ENCODE peak calls at places on chromosomes 16 and 17, in six cellular contexts. N, S, Q, V, K and L are unnamed samples.

GRCh38 chr17:37671813-37672544 is 28.7 kb upstream of the DDX52 start:
- DNase-seq in N (no peak), Q (no peak), K (no peak), V (no peak), S (peak), L (no peak)

GRCh38 chr17:17134952-17135340 is 71.2 kb downstream of the PLD6 start:
- DNase-seq in V (no peak), Q (no peak), K (no peak), N (no peak), S (no peak), L (peak)

GRCh38 chr17:34613064-34614019 is 34.0 kb downstream of the TMEM132E start:
- DNase-seq in S (no peak), V (no peak), Q (no peak), K (no peak), N (no peak), L (peak)

GRCh38 chr16:30478766-30479478 is 6.4 kb downstream of the ITGAL start:
- DNase-seq in N (no peak), V (no peak), K (no peak), S (no peak), Q (no peak), L (no peak)

GRCh38 chr16:73060948-73061495 is 13.1 kb upstream of the ZFHX3 start:
- DNase-seq in K (no peak), S (no peak), N (no peak), V (peak), Q (no peak), L (no peak)

GRCh38 chr16:8944113-8944765 is 19.5 kb downstream of the USP7 start:
- DNase-seq in K (no peak), N (no peak), V (no peak), S (no peak), Q (no peak), L (no peak)

GRCh38 chr17:63694229-63694973 is 5.5 kb downstream of the LIMD2 start:
- DNase-seq in V (no peak), S (no peak), K (no peak), Q (no peak), N (no peak), L (no peak)

GRCh38 chr16:50742521-50743150 is 750 bp downstream of the CYLD start:
- DNase-seq in S (no peak), Q (peak), K (no peak), V (peak), N (peak), L (no peak)

GRCh38 chr16:29857133-29857760 is 5.8 kb downstream of the CDIPT start:
- DNase-seq in K (no peak), V (no peak), S (peak), N (no peak), Q (no peak), L (no peak)

GRCh38 chr17:76558210-76559095 is 18.6 kb downstream of the PRCD start:
- DNase-seq in V (no peak), S (no peak), K (no peak), N (no peak), Q (no peak), L (no peak)

DNA sequence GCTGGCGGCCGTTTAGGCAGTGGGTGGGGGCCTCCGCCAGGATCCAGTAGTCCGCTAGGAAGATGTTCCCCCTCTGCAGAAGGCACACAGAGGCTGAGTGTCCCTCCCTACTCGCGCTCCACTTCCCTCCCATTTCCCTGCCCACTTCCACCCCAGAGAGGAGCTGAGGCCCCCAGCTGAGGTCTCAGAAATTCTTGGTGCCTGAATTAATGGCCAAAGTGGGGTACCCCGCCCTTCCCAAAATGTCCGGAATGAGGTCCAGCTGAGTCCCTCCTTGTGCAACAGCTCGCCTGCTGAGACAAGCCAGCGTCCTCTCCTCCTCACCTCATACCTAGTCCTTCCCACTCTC is 7.9 kb downstream of the ALOXE3 start:
- DNase-seq in S (no peak), K (no peak), Q (no peak), N (no peak), V (no peak), L (no peak)
- TF ChIP-seq CTCF in S (no peak), K (no peak), Q (no peak), N (no peak), V (no peak), L (no peak)

GRCh38 chr17:19495828-19496227 is 37.8 kb upstream of the SLC47A1 start:
- DNase-seq in V (no peak), Q (no peak), S (no peak), K (no peak), N (no peak), L (no peak)

GRCh38 chr17:19492140-19492539 is 41.5 kb upstream of the SLC47A1 start:
- DNase-seq in S (no peak), N (no peak), V (peak), K (no peak), Q (no peak), L (no peak)

GRCh38 chr17:19497616-19498015 is 36.0 kb upstream of the SLC47A1 start:
- DNase-seq in Q (no peak), V (no peak), S (no peak), K (no peak), N (no peak), L (no peak)

DNA sequence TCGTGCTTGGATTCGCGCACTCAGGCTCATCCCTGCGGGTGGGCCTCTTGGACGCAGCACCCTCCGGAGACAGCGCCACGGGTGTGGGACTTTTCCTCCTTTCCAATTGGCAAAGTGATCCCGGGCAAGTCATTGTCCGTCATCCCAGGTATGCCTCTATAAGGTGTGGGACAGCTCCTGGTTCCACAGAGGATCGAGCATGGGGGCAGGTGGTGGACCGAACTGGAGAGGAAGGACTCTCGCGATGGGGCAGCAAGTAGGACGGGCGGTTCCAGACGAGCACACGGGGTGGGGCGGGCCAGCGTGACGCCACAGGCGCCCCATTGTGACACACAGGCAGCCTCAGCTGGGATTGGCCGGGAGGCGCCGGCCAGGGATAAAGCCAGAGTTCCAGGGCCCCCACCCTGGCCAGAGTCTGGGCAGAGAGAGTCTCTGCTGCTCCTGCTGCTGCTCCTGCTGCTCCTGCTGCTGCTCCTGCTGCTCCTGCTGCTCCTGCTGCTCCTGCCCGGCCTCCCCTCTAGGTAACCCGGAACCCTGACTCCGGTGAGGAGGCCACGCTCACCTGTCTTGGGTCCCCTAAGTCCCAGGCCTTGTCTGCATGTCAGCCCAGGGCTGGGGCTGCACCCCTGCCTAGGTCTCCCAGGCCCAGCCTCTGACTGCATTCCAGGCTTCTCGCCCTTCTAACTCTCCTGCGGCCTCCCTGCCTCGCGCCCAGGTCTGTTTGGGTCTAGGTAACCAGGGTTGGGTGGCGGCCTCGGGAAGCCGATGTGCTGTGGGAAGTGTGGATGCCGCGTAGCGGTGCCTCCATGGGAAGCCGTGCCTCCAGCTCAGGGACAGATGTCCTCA is 38.5 kb upstream of the SLC47A1 start:
- DNase-seq in Q (peak), N (no peak), K (no peak), S (no peak), V (peak), L (no peak)
- H3K4me3 ChIP-seq in Q (no peak), N (no peak), K (no peak), S (no peak), V (no peak), L (no peak)

GRCh38 chr16:47460755-47461597 is at the start of the genes ITFG1 and PHKB:
- DNase-seq in N (peak), V (peak), K (peak), Q (peak), S (peak), L (peak)
- TF ChIP-seq CTCF in N (no peak), V (no peak), K (peak), Q (no peak), S (no peak), L (peak)

DNA sequence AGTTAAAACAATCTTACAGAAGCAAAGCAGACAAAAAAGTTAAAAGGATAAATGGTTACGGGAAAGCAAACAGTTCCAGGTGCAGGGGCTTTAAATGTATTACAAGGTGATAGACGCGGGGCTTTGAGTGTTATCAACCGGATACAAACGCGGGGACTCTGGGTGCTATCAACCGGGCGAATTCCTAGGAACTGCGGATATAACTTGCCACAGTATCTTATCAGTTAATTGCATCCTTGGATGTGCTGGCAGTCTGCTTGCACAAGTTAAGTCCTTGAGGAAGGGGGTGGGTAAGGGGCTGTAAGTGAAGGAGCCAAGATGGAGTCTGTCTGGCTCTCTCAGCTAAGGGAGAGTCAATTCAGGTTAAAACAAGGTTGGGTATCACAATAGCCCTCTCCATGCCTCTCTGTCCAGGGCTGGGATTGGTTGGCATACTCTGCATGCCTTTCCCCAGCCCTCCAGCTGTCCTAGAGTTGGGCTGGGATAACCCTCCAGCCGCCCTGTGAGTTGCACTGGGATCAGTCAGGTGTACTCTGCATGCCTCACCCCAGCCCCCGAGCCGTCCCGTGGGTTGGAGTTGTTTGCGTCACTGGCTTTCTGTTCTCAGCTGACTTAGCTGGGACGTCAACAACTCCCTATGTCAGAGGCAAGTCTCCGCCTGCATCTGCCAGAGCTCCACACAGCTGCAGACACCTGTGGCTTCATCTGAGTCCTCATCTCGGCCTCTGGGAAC is 40.9 kb downstream of the TMEM235 start:
- DNase-seq in S (no peak), V (peak), N (peak), Q (peak), K (no peak), L (peak)
- H3K4me3 ChIP-seq in S (no peak), V (no peak), N (no peak), Q (no peak), K (no peak), L (no peak)

GRCh38 chr16:78060295-78060694 is 37.9 kb downstream of the CLEC3A start:
- DNase-seq in N (no peak), Q (no peak), S (no peak), K (no peak), V (no peak), L (no peak)
- TF ChIP-seq CTCF in N (no peak), Q (no peak), S (no peak), K (no peak), V (no peak), L (no peak)

GRCh38 chr17:47465165-47465564 is 65.7 kb upstream of the NPEPPS start:
- DNase-seq in S (no peak), N (no peak), V (no peak), K (no peak), Q (no peak), L (no peak)
- H3K4me3 ChIP-seq in S (no peak), N (no peak), V (no peak), K (no peak), Q (no peak), L (no peak)